ENCODE peak calls at places on chromosomes 6 and 20, in seven cellular contexts. C is WTC11, M is endothelial cell, W is brain microvascular endothelial cell, F is B cell, R is transverse colon, A is A549. V is an unnamed sample.
A peak's percentile ranks its signal among the peaks of the same experiment; 100 is the strongest.

GRCh38 chr6:75196051-75196743 is 9.7 kb downstream of the COL12A1 start:
- DNase-seq in C (no peak), M (no peak), W (peak; percentile 15), F (no peak), R (no peak), A (no peak), V (no peak)

GRCh38 chr20:41418031-41418430 is 51.4 kb upstream of the EMILIN3 start:
- DNase-seq in C (no peak), M (no peak), W (no peak), F (no peak), R (no peak), A (no peak), V (no peak)

GRCh38 chr6:11810039-11810541 is 31.5 kb upstream of the ADTRP start:
- DNase-seq in C (no peak), M (no peak), W (peak; percentile 81), F (no peak), R (peak; percentile 91), A (peak; percentile 50), V (peak; percentile 69)

GRCh38 chr6:38164671-38165108 is 345.2 kb downstream of the ZFAND3 start:
- DNase-seq in C (no peak), M (no peak), W (no peak), F (no peak), R (no peak), A (no peak), V (no peak)

GRCh38 chr20:3572151-3572550 is 91.0 kb downstream of the GFRA4 start:
- DNase-seq in C (no peak), M (no peak), W (no peak), F (no peak), R (no peak), A (no peak), V (no peak)

GRCh38 chr6:20061952-20062351 is 150.3 kb downstream of the MBOAT1 start:
- DNase-seq in C (no peak), M (no peak), W (no peak), F (no peak), R (no peak), A (no peak), V (no peak)

GRCh38 chr20:38290829-38291581 is 13.0 kb upstream of the BPI start:
- DNase-seq in C (peak; percentile 74), M (peak; percentile 38), W (peak; percentile 100), F (no peak), R (no peak), A (peak; percentile 82), V (peak; percentile 59)

GRCh38 chr6:11356404-11357155 is 124.1 kb upstream of the NEDD9 start:
- DNase-seq in C (no peak), M (no peak), W (no peak), F (peak; percentile 25), R (peak; percentile 46), A (no peak), V (no peak)

GRCh38 chr6:11730645-11731044 is 48.0 kb downstream of the ADTRP start:
- DNase-seq in C (no peak), M (no peak), W (no peak), F (peak; percentile 13), R (peak; percentile 16), A (no peak), V (no peak)

GRCh38 chr6:44645276-44645675 is 257.8 kb downstream of the CDC5L start:
- DNase-seq in C (no peak), M (no peak), W (no peak), F (no peak), R (no peak), A (no peak), V (no peak)
- TF ChIP-seq CTCF in C (no peak), M (no peak), W (peak; percentile 15), F (no peak), R (no peak), A (no peak), V (no peak)

GRCh38 chr6:5172057-5172683 is 87.0 kb downstream of the PPP1R3G start:
- DNase-seq in C (no peak), M (no peak), W (no peak), F (no peak), R (no peak), A (no peak), V (no peak)
- TF ChIP-seq CTCF in C (no peak), M (no peak), W (no peak), F (no peak), R (no peak), A (no peak), V (no peak)

GRCh38 chr6:151661928-151662327 is 145.6 kb upstream of the ESR1 start:
- DNase-seq in C (peak; percentile 69), M (peak; percentile 18), W (no peak), F (no peak), R (no peak), A (no peak), V (no peak)
- TF ChIP-seq CTCF in C (peak; percentile 63), M (no peak), W (peak; percentile 48), F (no peak), R (no peak), A (no peak), V (no peak)

GRCh38 chr6:144697389-144697788 is 412.3 kb downstream of the UTRN start:
- DNase-seq in C (no peak), M (no peak), W (no peak), F (no peak), R (no peak), A (no peak), V (no peak)
- TF ChIP-seq CTCF in C (no peak), M (no peak), W (no peak), F (no peak), R (no peak), A (no peak), V (no peak)